ENCODE peak calls at places on chromosomes 4 and X, in four cellular contexts. V is sigmoid colon, R is HL-60, X is right cardiac atrium. H is an unnamed sample.

GRCh38 chr4:151641167-151641566 is 119.6 kb downstream of the GATB start:
- DNase-seq in V (no peak), R (peak), X (no peak), H (no peak)

GRCh38 chr4:142354794-142355416 is 491.2 kb downstream of the INPP4B start:
- DNase-seq in V (no peak), R (no peak), X (no peak), H (no peak)

GRCh38 chr4:114180481-114180880 is 201.0 kb upstream of the ARSJ start:
- DNase-seq in V (no peak), R (no peak), X (peak), H (no peak)

GRCh38 chr4:52192697-52193096 is 141.6 kb downstream of the SPATA18 start:
- DNase-seq in V (no peak), R (no peak), X (no peak), H (no peak)

GRCh38 chrX:154731881-154732280 is 19.0 kb downstream of the GAB3 start:
- DNase-seq in V (no peak), R (peak), X (no peak), H (no peak)

GRCh38 chr4:128858875-128859696 is 49.6 kb downstream of the JADE1 start:
- DNase-seq in V (no peak), R (no peak), X (peak), H (no peak)

GRCh38 chr4:94803181-94803580 is 45.4 kb downstream of the BMPR1B start:
- DNase-seq in V (no peak), R (no peak), X (no peak), H (no peak)

GRCh38 chr4:33882246-33882990 is 2361.9 kb downstream of the ARAP2 start:
- DNase-seq in V (no peak), R (no peak), X (no peak), H (no peak)

GRCh38 chr4:48109413-48110263 is 24.4 kb downstream of the TXK start:
- DNase-seq in V (no peak), R (peak), X (no peak), H (no peak)

GRCh38 chrX:24395775-24396174 is 35.3 kb downstream of the SUPT20HL1 start:
- DNase-seq in V (no peak), R (peak), X (no peak), H (no peak)

GRCh38 chrX:37603938-37604409 is 32.5 kb downstream of the LANCL3 start:
- DNase-seq in V (peak), R (no peak), X (no peak), H (no peak)

GRCh38 chr4:168541608-168541953 is 44.7 kb downstream of the PALLD start:
- DNase-seq in V (no peak), R (no peak), X (no peak), H (peak)

GRCh38 chrX:148806145-148806868 is 305.9 kb downstream of the AFF2 start:
- DNase-seq in V (no peak), R (no peak), X (no peak), H (no peak)

GRCh38 chrX:140767646-140768045 is 58.1 kb downstream of the LINC00632 start:
- DNase-seq in V (no peak), R (no peak), X (no peak), H (no peak)

GRCh38 chr4:16582526-16582925 is 315.9 kb downstream of the LDB2 start:
- DNase-seq in V (no peak), R (no peak), X (no peak), H (no peak)

GRCh38 chrX:20664774-20665173 is 398.1 kb upstream of the RPS6KA3 start:
- DNase-seq in V (no peak), R (no peak), X (no peak), H (no peak)

GRCh38 chr4:156560701-156561100 is 410.9 kb downstream of the PDGFC start:
- DNase-seq in V (no peak), R (peak), X (no peak), H (no peak)

GRCh38 chrX:110055616-110056015 is 52.7 kb downstream of the TMEM164 start:
- DNase-seq in V (no peak), R (no peak), X (no peak), H (no peak)

GRCh38 chrX:109475174-109475891 is 6.6 kb downstream of the GUCY2F start:
- DNase-seq in V (no peak), R (peak), X (peak), H (no peak)

GRCh38 chr4:102612824-102613366 is 111.7 kb downstream of the NFKB1 start:
- DNase-seq in V (no peak), R (no peak), X (no peak), H (no peak)

GRCh38 chr4:159791334-159791733 is 688.5 kb downstream of the RAPGEF2 start:
- DNase-seq in V (no peak), R (no peak), X (no peak), H (no peak)

GRCh38 chrX:130094712-130095111 is 15.6 kb downstream of the ELF4 start:
- DNase-seq in V (no peak), R (no peak), X (no peak), H (no peak)

GRCh38 chrX:29580560-29580959 is 634.8 kb upstream of the MAGEB2 start:
- DNase-seq in V (no peak), R (no peak), X (no peak), H (no peak)

GRCh38 chr4:1638873-1639272 is 45.2 kb downstream of the FAM53A start:
- DNase-seq in V (no peak), R (no peak), X (peak), H (no peak)

GRCh38 chrX:107154787-107155620 is 36.4 kb upstream of the RBM41 start:
- DNase-seq in V (no peak), R (no peak), X (no peak), H (peak)

GRCh38 chr4:139851133-139851532 is 185.5 kb downstream of the MGST2 start:
- DNase-seq in V (no peak), R (no peak), X (no peak), H (no peak)

GRCh38 chrX:55640854-55641253 is 17.7 kb downstream of the FOXR2 start:
- DNase-seq in V (no peak), R (no peak), X (no peak), H (no peak)

GRCh38 chrX:16786791-16787735 is 797 bp downstream of the TXLNG start:
- DNase-seq in V (peak), R (no peak), X (no peak), H (no peak)

GRCh38 chrX:101229155-101229554 is 9.6 kb downstream of the DRP2 start:
- DNase-seq in V (no peak), R (no peak), X (no peak), H (no peak)

GRCh38 chr4:1510931-1511330 is 104.7 kb upstream of the NKX1-1 start:
- DNase-seq in V (no peak), R (no peak), X (no peak), H (no peak)

GRCh38 chr4:15696866-15697265 is 6.0 kb upstream of the BST1 start:
- DNase-seq in V (no peak), R (no peak), X (no peak), H (no peak)

GRCh38 chr4:55184600-55185523 is 59.5 kb upstream of the KDR start:
- DNase-seq in V (no peak), R (peak), X (no peak), H (no peak)

GRCh38 chrX:133246921-133247320 is 28.8 kb upstream of the TFDP3 start:
- DNase-seq in V (no peak), R (no peak), X (no peak), H (no peak)

GRCh38 chr4:55071951-55072350 is 53.4 kb downstream of the KDR start:
- DNase-seq in V (no peak), R (no peak), X (no peak), H (no peak)

GRCh38 chr4:1234811-1235292 is 14.1 kb downstream of the CTBP1 start:
- DNase-seq in V (peak), R (no peak), X (peak), H (peak)

GRCh38 chr4:162322054-162322453 is 158.3 kb upstream of the FSTL5 start:
- DNase-seq in V (no peak), R (no peak), X (no peak), H (no peak)

GRCh38 chrX:49066690-49067089 is 7.1 kb downstream of the PRAF2 start:
- DNase-seq in V (no peak), R (no peak), X (no peak), H (no peak)

GRCh38 chrX:98191003-98191402 is 1307.3 kb downstream of the RPA4 start:
- DNase-seq in V (no peak), R (no peak), X (no peak), H (no peak)
- H3K27ac ChIP-seq in V (no peak), R (no peak), X (no peak), H (no peak)

GRCh38 chrX:124347242-124347641 is 879 bp downstream of the SH2D1A start:
- DNase-seq in V (no peak), R (no peak), X (no peak), H (no peak)

GRCh38 chrX:124349054-124349453 is 2.7 kb downstream of the SH2D1A start:
- DNase-seq in V (no peak), R (no peak), X (no peak), H (no peak)

GRCh38 chrX:124346064-124346876 is at the start of gene SH2D1A:
- DNase-seq in V (no peak), R (peak), X (peak), H (no peak)

GRCh38 chrX:124346877-124347241 is 496 bp downstream of the SH2D1A start:
- DNase-seq in V (no peak), R (no peak), X (no peak), H (no peak)

GRCh38 chrX:124348152-124348551 is 1.8 kb downstream of the SH2D1A start:
- DNase-seq in V (no peak), R (no peak), X (no peak), H (no peak)
- H3K27ac ChIP-seq in V (no peak), R (no peak), X (no peak), H (no peak)

GRCh38 chrX:46715521-46715920 is 43.4 kb downstream of the SLC9A7 start:
- DNase-seq in V (no peak), R (no peak), X (no peak), H (no peak)

GRCh38 chrX:46710927-46711623 is 47.8 kb downstream of the SLC9A7 start:
- DNase-seq in V (no peak), R (no peak), X (no peak), H (no peak)

GRCh38 chrX:46710425-46710824 is 48.5 kb downstream of the SLC9A7 start:
- DNase-seq in V (no peak), R (no peak), X (no peak), H (no peak)

GRCh38 chrX:46713672-46714487 is 45.0 kb downstream of the SLC9A7 start:
- DNase-seq in V (no peak), R (no peak), X (no peak), H (no peak)

GRCh38 chrX:46712733-46713132 is 46.2 kb downstream of the SLC9A7 start:
- DNase-seq in V (no peak), R (no peak), X (no peak), H (no peak)
- H3K27ac ChIP-seq in V (no peak), R (no peak), X (no peak), H (no peak)

DNA sequence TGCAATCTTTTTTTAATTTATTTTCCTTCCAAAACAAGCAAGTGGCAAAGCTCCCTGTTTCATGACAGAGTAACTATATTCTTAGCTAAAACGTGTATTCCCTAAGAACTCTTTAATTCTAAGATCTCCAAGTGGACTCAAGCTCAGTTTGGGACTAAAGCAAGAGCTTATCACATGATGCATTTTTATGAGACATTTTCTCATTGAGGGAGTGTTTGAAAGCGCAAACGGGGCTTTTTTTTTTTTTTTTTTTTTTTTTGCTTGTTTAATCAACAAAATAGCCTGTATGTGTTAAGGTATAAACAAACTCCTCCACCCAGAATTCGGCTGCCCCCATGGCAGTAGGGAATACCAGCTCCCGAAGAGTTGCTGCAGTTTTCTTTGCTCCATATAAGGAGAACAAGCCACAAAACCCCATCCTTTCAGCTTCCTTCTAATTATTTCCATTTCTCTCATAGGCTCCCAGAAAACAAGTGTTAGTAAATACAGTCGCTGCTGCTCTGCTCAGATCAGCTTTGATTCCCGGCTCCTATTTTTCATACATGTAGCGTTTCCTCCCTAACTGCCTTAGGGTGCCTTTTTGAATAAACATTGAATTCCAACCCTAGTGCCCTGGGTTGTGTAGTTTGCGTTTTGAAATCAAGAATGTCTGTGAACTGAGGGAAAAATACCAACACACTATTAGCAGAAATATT is 669 bp upstream of the PPARGC1A start:
- DNase-seq in V (no peak), R (no peak), X (no peak), H (no peak)
- H3K27ac ChIP-seq in V (peak), R (no peak), X (peak), H (no peak)